ENCODE peak calls at places on chromosome X, in six cellular contexts. R, U, E, I, B and F are unnamed samples.

GRCh38 chrX:42732506-42732905 is 45.5 kb downstream of the PPP1R2C start:
- DNase-seq in E (no peak), B (no peak), I (no peak), R (no peak), U (peak; percentile 64), F (no peak)

GRCh38 chrX:84709987-84710386 is 207.7 kb upstream of the HDX start:
- DNase-seq in U (no peak), R (no peak), E (no peak), B (no peak), I (no peak), F (no peak)

GRCh38 chrX:132119821-132120220 is 8.0 kb downstream of the FRMD7 start:
- DNase-seq in U (no peak), E (no peak), I (peak; percentile 58), B (peak; percentile 48), R (no peak), F (no peak)

GRCh38 chrX:989959-990510 is 222.4 kb downstream of the CRLF2 start:
- DNase-seq in R (peak; percentile 80), I (peak; percentile 95), B (peak; percentile 34), U (peak; percentile 68), E (peak; percentile 94), F (peak; percentile 18)

GRCh38 chrX:72060196-72060974 is 71.3 kb downstream of the RTL5 start:
- DNase-seq in B (peak; percentile 90), U (peak; percentile 32), E (no peak), I (peak; percentile 33), R (no peak), F (no peak)

GRCh38 chrX:78321809-78322208 is 5.6 kb downstream of the CYSLTR1 start:
- DNase-seq in E (no peak), U (no peak), R (peak; percentile 53), B (no peak), I (peak; percentile 14), F (no peak)

GRCh38 chrX:51825432-51825831 is 68.0 kb upstream of the MAGED1 start:
- DNase-seq in B (no peak), I (no peak), E (no peak), U (no peak), R (no peak), F (no peak)

GRCh38 chrX:118983513-118983912 is 9.1 kb downstream of the LONRF3 start:
- DNase-seq in R (no peak), U (no peak), I (no peak), B (no peak), E (no peak), F (no peak)

GRCh38 chrX:148047216-148047615 is 66.1 kb downstream of the FMR1NB start:
- DNase-seq in E (no peak), U (no peak), I (no peak), B (no peak), R (no peak), F (no peak)

GRCh38 chrX:102840871-102841705 is 96.0 kb upstream of the RAB40AL start:
- DNase-seq in B (peak; percentile 33), R (no peak), I (no peak), U (peak; percentile 31), E (no peak), F (no peak)

GRCh38 chrX:31199770-31200114 is 127.9 kb upstream of the FTHL17 start:
- DNase-seq in E (no peak), B (no peak), I (no peak), U (no peak), R (no peak), F (no peak)

GRCh38 chrX:53587795-53588194 is 98.7 kb downstream of the HUWE1 start:
- DNase-seq in U (no peak), R (no peak), I (no peak), E (no peak), B (no peak), F (no peak)

GRCh38 chrX:134764202-134764785 is 106.0 kb upstream of the PLAC1 start:
- DNase-seq in E (no peak), R (no peak), U (peak; percentile 43), I (no peak), B (peak; percentile 18), F (no peak)

GRCh38 chrX:79290596-79290995 is 76.5 kb downstream of the ITM2A start:
- DNase-seq in E (no peak), R (no peak), U (no peak), B (no peak), I (no peak), F (no peak)

GRCh38 chrX:138006176-138006575 is 440.2 kb downstream of the ZIC3 start:
- DNase-seq in I (no peak), E (no peak), B (no peak), U (no peak), R (no peak), F (no peak)

GRCh38 chrX:138011461-138011860 is 445.5 kb downstream of the ZIC3 start:
- DNase-seq in E (no peak), R (no peak), I (no peak), U (no peak), B (no peak), F (no peak)

DNA sequence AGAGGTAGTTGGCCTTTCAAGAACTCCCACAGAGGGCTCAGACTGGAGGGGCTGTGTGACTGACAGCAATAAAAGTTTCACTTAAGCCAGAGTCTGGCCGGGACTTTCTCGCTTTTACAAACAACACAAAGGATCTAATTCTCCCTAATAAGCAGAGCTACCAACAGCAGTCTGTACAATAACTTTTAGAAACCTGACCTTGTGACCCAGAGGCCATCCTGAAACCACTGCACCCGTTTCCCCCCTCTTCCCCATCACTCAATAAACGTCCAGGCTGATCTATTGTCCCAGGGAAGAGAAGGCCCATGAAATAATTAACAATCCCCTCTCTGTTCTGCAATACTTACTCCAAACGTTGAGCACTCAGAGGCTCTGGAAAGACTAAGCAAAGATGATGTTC is 442.4 kb downstream of the ZIC3 start:
- DNase-seq in I (no peak), B (no peak), U (no peak), R (no peak), E (no peak), F (no peak)
- TF ChIP-seq CTCF in I (no peak), B (no peak), U (no peak), R (no peak), E (no peak), F (no peak)

DNA sequence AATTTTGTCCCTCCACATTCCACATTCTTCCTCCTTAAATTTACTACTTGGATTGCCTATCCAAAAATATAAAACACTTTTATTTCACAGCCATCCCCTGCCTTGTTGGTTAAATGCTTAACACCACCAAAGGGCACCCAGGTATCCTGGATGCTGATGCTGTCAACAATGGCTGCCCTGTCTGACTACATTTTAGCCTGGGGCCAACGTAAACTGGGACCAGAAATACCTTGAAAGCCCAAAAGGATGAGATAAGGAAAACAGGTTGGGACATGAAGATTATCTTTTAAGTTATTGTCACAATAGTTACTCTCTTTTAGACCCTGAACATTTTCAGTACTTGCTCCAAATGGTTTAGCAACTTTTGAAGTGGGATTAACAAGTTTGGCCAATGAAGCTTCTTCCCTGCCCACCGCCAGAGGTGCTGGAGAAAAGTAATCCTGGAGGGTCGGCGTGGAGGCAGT is 775 bp upstream of the YIPF6 start:
- DNase-seq in R (no peak), U (no peak), B (no peak), E (no peak), I (no peak), F (no peak)
- TF ChIP-seq CTCF in R (no peak), U (peak; percentile 6), B (peak; percentile 30), E (no peak), I (no peak), F (no peak)

DNA sequence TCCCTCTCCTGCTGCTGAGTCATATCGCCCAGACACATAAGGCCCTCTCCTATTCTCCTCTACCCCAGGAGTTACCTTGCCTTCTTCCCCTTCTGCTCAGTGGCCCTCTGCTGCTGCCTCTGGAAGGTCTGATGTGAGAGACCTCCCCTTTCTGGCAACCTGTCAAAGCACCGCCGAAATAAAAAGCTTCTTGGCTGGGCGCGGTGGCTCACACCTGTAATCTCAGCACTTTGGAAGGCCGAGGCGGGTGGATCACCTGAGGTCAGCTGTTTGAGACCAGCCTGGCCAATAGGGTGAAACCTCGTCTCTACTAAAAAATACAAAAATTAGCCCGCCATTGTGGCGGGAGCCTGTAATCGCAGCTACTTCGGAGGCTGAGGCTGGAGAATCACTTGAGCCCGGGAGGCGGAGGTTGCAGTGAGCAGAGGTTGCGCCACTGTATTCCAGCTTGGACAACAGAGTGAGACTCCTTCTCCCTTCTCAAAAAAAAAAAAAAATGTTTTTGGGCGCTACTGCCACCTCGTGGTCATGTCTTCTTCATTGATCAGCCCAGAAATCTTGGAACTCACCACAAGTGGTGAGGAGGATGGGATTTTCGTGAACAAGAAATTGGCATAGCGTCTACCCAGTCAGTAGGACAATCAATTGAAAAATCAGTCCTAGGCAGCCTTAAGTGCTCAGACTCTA is 8.6 kb upstream of the ZXDA start:
- DNase-seq in I (no peak), B (no peak), U (peak; percentile 52), R (no peak), E (no peak), F (no peak)
- TF ChIP-seq CTCF in I (peak; percentile 46), B (peak; percentile 36), U (peak; percentile 44), R (peak; percentile 37), E (no peak), F (peak; percentile 19)

DNA sequence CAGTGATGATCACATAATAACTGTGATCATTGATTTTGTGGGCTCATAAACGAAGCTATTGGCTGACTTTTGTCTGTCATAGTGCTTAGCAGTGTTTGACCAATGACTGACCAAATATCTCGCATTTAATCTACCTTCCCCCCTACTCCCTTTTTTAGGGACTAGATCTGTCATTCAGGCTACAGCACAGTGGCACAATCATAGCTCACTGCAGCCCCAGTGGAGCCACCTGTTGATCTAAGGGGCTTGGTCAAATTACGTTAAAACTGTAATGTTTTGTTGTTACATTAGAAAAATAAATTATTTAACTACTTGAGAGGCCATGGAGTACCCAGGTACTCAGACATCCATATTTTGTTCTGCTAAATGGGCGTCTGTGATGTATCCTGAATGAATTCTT is 1.5 kb downstream of the FUNDC2 start:
- DNase-seq in U (no peak), E (no peak), I (no peak), R (no peak), B (peak; percentile 4), F (no peak)
- TF ChIP-seq CTCF in U (no peak), E (no peak), I (no peak), R (no peak), B (no peak), F (no peak)

GRCh38 chrX:125998432-125998831 is 167.7 kb downstream of the DCAF12L2 start:
- DNase-seq in E (no peak), R (no peak), U (no peak), I (no peak), B (peak; percentile 19), F (no peak)
- TF ChIP-seq CTCF in E (no peak), R (no peak), U (no peak), I (no peak), B (peak; percentile 65), F (no peak)